ENCODE peak calls at places on chromosomes 13 and 19, in five cellular contexts. M is GM23248; K is esophagus squamous epithelium; P is CD8-positive, alpha-beta memory T cell; B is testis. A is an unnamed sample.

GRCh38 chr19:18089726-18090125 is 3.0 kb upstream of the IL12RB1 start:
- DNase-seq in M (no peak), K (no peak), P (no peak), B (no peak), A (no peak)

GRCh38 chr19:18896421-18896841 is 473 bp upstream of the CERS1 start:
- DNase-seq in M (peak), K (no peak), P (no peak), B (peak), A (no peak)

GRCh38 chr13:41132512-41133152 is at the start of gene KBTBD6:
- DNase-seq in M (peak), K (peak), P (peak), B (peak), A (peak)

GRCh38 chr13:27442797-27443196 is 7.6 kb downstream of the MTIF3 start:
- DNase-seq in M (no peak), K (no peak), P (no peak), B (no peak), A (no peak)

GRCh38 chr13:98570929-98571372 is 6.0 kb downstream of the STK24 start:
- DNase-seq in M (no peak), K (no peak), P (peak), B (peak), A (no peak)

GRCh38 chr19:52648336-52648990 is 10.3 kb upstream of the ZNF83 start:
- DNase-seq in M (peak), K (no peak), P (no peak), B (no peak), A (no peak)

GRCh38 chr19:6779204-6779603 is 6.7 kb downstream of the VAV1 start:
- DNase-seq in M (peak), K (no peak), P (no peak), B (no peak), A (no peak)

GRCh38 chr19:46787331-46788100 is 878 bp downstream of the SLC1A5 start:
- DNase-seq in M (peak), K (no peak), P (peak), B (peak), A (peak)

GRCh38 chr19:8212212-8212611 is 3.0 kb downstream of the CERS4 start:
- DNase-seq in M (no peak), K (no peak), P (no peak), B (no peak), A (no peak)
- H3K4me3 ChIP-seq in M (no peak), K (no peak), P (no peak), B (no peak), A (no peak)

DNA sequence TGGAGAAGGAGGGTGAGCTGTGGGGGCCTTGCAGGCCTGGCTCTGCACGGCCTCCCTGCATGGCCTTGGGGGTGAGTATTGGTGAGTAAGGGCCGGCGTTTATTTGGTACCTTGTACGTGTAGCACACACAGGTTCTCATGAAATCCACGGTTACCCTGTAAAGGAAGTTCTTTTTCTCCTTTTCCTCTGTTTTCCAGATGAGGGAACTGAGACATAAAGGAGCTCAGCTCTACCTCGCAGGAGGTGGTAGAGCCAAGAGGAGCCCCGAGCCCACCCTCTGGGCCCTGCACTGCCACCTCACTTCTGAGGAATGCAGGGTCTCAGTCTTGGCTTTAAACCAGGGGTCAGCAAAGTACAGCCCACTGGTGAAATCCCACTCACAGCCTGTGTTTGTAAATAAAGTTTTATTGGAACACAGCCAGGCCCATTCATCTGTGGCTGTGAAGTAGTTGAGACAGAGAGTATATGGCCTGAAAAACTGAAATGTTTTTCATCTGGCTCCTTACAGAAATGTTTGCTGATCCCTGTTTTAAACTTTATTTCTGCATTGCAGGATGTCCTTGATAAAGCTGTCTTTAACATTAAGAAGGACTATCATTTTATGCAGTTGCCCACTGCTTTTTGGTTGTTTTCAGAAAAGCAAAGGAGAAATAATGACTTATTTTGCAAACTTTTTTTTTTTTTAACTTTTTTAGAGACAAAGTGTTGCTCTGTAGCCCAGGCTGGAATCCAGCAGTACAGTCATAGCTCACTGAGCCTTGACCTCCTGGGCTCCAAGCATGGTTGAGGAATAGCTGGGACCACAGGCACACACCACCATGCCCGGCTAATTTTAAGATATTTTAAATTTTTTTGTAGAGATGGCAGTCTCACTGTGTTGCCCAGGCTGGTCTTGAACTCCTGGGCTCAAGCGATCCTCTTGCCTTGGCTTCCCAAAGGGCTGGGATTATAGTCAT is 6.4 kb downstream of the EPN1 start:
- DNase-seq in M (peak), K (no peak), P (no peak), B (peak), A (no peak)
- H3K27ac ChIP-seq in M (peak), K (no peak), P (no peak), B (no peak), A (no peak)

DNA sequence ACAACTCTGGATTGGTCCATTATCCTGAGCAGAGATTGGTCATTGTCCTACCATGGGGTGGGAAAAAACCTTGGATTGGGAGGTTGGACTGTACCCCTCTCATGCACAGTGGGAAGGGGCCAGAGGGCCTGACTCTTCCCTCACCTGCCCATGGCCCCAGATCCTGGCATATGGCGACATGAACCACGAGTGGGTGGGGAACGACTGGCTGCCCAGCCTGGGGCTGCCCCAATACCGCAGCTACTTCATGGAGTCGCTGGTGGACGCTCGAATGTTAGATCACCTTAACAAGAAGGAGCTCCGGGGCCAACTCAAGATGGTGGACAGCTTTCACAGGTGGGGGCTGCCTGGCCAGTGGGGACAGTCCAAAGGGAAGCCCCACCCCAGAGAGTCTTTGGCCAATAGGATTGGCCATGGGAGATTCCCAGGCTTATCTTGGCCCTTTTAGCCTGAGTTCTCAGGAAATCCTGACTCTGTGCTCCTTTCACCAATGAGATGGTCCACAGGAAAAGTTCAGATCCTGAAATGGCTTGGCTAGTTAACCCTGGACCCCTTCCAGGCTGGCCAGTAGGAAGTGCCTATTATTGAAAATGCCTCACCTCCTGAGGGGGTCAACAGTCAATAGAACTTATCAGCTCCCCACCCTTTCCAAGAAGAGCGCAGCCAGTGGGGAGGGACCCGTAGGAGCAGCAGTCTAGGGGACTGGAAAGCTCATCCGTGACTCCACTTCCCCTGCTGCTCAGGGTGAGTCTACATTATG is 7.1 kb downstream of the HRC start:
- DNase-seq in M (no peak), K (no peak), P (no peak), B (no peak), A (no peak)
- H3K4me3 ChIP-seq in M (no peak), K (peak), P (peak), B (no peak), A (peak)

GRCh38 chr19:5686326-5686646 is 3.8 kb upstream of the RPL36 start:
- DNase-seq in M (no peak), K (no peak), P (no peak), B (no peak), A (no peak)
- H3K27ac ChIP-seq in M (no peak), K (peak), P (no peak), B (no peak), A (peak)

A was measured in breast epithelium.